ENCODE peak calls at places on chromosome 4, in four cellular contexts. V, Z, T and Q are unnamed samples.

GRCh38 chr4:130712038-130712437 is 1616.1 kb downstream of the C4orf33 start:
- DNase-seq in V (no peak), Z (no peak), T (no peak), Q (no peak)

GRCh38 chr4:168766537-168767316 is 243.3 kb downstream of the CBR4 start:
- DNase-seq in V (no peak), Z (no peak), T (no peak), Q (no peak)

GRCh38 chr4:139042981-139043460 is 27.4 kb downstream of the NOCT start:
- DNase-seq in V (no peak), Z (no peak), T (no peak), Q (no peak)

GRCh38 chr4:94461506-94461905 is 9.8 kb downstream of the PDLIM5 start:
- DNase-seq in V (no peak), Z (no peak), T (no peak), Q (no peak)

GRCh38 chr4:54571293-54571723 is 86.4 kb upstream of the KIT start:
- DNase-seq in V (no peak), Z (peak; percentile 73), T (no peak), Q (no peak)

GRCh38 chr4:67891645-67892044 is 7.8 kb upstream of the TMPRSS11D start:
- DNase-seq in V (no peak), Z (no peak), T (no peak), Q (no peak)

GRCh38 chr4:176014583-176015108 is 51.0 kb upstream of the WDR17 start:
- DNase-seq in V (no peak), Z (no peak), T (no peak), Q (no peak)

GRCh38 chr4:144799486-144799885 is 153.5 kb downstream of the HHIP start:
- DNase-seq in V (no peak), Z (no peak), T (no peak), Q (no peak)

GRCh38 chr4:16196482-16197393 is 29.5 kb downstream of the TAPT1 start:
- DNase-seq in V (no peak), Z (no peak), T (peak; percentile 4), Q (peak; percentile 21)

GRCh38 chr4:1746919-1747602 is 25.7 kb downstream of the TACC3 start:
- DNase-seq in V (no peak), Z (no peak), T (peak; percentile 86), Q (no peak)

GRCh38 chr4:35106091-35106734 is 1138.1 kb downstream of the ARAP2 start:
- DNase-seq in V (no peak), Z (no peak), T (no peak), Q (no peak)

GRCh38 chr4:101039367-101039766 is 308.0 kb downstream of the PPP3CA start:
- DNase-seq in V (no peak), Z (no peak), T (no peak), Q (no peak)

GRCh38 chr4:125352521-125352920 is 37.8 kb downstream of the FAT4 start:
- DNase-seq in V (no peak), Z (no peak), T (no peak), Q (no peak)

GRCh38 chr4:153393397-153393796 is 48.9 kb downstream of the MND1 start:
- DNase-seq in V (no peak), Z (no peak), T (no peak), Q (no peak)

GRCh38 chr4:73053076-73053475 is 16.4 kb downstream of the COX18 start:
- DNase-seq in V (no peak), Z (no peak), T (no peak), Q (no peak)

GRCh38 chr4:82555279-82555678 is 6.5 kb downstream of the TMEM150C start:
- DNase-seq in V (no peak), Z (no peak), T (no peak), Q (no peak)

GRCh38 chr4:8079916-8080753 is 78.5 kb downstream of the ABLIM2 start:
- DNase-seq in V (no peak), Z (no peak), T (no peak), Q (no peak)
- TF ChIP-seq YY1 in V (no peak), Z (no peak), T (no peak), Q (no peak)

GRCh38 chr4:89614155-89614554 is 222.8 kb downstream of the SNCA start:
- DNase-seq in V (no peak), Z (no peak), T (no peak), Q (no peak)

GRCh38 chr4:89609756-89610155 is 227.2 kb downstream of the SNCA start:
- DNase-seq in V (no peak), Z (no peak), T (no peak), Q (no peak)

GRCh38 chr4:89615056-89615455 is 221.9 kb downstream of the SNCA start:
- DNase-seq in V (no peak), Z (no peak), T (no peak), Q (no peak)

DNA sequence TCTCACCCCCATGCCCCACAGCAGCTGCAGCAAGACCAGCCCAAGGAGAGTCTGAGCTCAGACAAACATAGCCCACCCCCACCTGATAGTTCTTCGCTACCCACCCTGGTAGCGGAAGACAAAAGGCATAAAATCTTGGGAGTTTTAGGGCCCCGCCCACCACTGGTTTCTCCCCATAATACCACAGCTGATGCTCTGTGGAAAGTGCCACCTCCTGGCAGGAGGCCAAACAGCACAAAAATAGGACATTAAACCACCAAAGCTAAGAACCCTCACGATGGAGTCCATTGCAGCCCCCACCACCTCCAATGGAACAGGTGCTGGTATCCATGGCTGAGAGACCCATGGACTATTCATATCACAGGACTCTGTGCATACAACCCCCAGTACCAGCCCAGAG is 226.7 kb downstream of the SNCA start:
- DNase-seq in V (no peak), Z (no peak), T (no peak), Q (no peak)
- TF ChIP-seq CBX5 in V (no peak), Z (no peak), T (no peak), Q (no peak)

DNA sequence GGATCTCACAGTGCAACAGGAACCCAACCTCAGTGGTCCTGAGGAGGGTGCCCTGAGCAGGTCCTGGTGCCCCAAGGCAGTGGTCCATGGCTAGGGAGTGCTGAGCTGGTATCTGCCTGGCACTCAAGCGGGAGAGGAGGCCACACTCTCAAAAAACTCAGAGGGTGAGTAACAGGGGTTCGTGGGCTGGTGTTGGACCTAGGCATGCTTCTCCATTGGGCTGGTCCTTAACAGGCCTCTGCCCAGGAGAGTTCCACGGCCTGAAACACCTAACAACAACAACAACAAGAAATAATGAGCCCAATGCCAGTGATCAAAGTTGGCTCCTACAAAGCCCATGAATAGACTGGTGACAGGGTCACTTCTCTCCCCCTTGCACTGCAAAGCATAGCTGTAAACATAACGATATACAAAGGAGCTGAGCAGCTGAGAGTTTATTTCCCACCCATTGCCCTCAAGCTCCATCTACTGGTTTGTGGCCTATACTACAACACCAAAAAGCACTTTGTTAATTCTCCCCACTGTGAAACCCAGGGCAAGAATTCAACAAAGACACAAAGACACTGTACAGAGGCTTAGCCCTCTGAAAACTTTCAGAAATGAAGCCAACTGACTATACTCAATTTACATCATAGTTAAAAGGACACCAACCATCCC is 736.2 kb upstream of the ADGRL3 start:
- DNase-seq in V (no peak), Z (no peak), T (peak; percentile 1), Q (no peak)
- TF ChIP-seq YY1 in V (no peak), Z (no peak), T (no peak), Q (no peak)

DNA sequence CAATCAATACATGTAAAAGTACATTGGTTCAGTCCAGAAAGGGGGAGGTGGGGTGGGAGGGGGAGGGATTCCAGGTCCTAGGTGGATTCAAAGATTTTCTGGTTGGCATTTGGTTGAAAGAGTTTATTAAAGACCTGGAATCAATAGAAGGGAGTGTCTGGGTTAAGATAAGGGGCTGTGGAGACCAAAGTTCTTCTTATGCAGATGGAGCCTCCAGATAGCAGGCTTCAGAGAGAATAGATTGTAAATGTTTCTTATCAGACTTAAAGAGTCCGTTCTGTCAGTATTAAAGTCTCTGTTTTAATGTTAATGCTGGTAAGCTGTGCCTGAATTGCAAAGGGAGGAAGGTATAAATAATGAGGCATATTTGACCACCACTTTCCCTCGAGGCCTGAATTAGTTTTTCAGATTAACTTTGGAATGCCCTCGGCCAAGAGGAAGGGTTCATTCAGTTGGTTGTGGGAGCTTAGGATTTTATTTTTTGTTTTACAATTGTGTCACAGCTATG is 169.9 kb downstream of the AASDH start:
- DNase-seq in V (no peak), Z (no peak), T (peak; percentile 42), Q (no peak)
- TF ChIP-seq CBX5 in V (no peak), Z (no peak), T (no peak), Q (no peak)

DNA sequence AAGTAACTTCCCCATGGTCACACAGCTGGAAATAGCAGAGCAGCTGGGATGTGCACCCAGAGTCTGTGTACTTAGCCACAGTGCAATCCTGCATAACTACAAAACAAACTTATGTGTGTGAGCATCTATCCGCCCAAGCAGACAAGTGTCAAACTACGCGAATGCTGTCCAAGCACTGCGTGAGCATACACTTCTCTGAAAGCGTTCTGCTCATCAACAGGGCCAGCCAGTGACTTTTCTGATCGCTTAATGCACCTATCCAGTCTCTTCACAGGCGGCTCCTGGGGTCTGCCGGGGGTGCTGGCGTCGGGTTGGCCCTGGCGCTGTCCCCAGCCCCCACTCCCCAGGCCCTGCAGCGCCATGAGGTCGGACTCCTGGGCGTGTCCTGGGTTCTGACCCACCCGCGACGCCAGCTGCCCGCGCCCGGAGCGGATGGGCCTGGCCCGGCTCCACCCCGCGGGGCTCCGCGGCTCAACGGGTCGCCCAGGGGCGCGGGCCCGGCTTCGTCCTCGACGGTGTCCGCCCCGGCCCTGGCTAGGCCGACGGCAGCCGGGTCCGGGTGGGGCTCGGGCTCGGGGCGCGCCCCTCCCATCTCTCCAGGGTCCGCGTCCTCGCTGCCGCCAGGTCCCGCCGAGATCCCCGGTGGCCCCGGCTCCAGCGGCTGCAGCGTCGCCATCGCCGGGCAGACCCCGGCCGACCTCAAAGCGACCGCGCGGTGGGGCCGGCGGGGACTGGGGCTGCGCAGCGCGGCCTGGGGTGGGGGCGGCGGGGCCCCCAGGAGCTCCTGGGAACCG is 1.3 kb upstream of the ZNF141 start:
- DNase-seq in V (no peak), Z (no peak), T (no peak), Q (no peak)
- TF ChIP-seq YY1 in V (no peak), Z (no peak), T (no peak), Q (no peak)